ENCODE peak calls at places on chromosomes 2 and 18, in eight cellular contexts. T, B, G, W, P, A, E and Q are unnamed samples.
A peak's percentile ranks its signal among the peaks of the same experiment; 100 is the strongest.

GRCh38 chr18:46899274-46899948 is 17.9 kb downstream of the PIAS2 start:
- DNase-seq in T (no peak), B (no peak), G (no peak), W (no peak), P (no peak), A (no peak), E (no peak), Q (no peak)

GRCh38 chr2:116732322-116732721 is 1082.2 kb upstream of the DDX18 start:
- DNase-seq in T (no peak), B (no peak), G (no peak), W (no peak), P (no peak), A (no peak), E (no peak), Q (no peak)

GRCh38 chr2:44547713-44548112 is 186.0 kb downstream of the CAMKMT start:
- DNase-seq in T (no peak), B (no peak), G (no peak), W (no peak), P (no peak), A (no peak), E (no peak), Q (no peak)

GRCh38 chr2:238305965-238306679 is 14.2 kb upstream of the TRAF3IP1 start:
- DNase-seq in T (no peak), B (no peak), G (no peak), W (no peak), P (no peak), A (no peak), E (no peak), Q (no peak)

GRCh38 chr2:5987117-5987787 is 295.1 kb downstream of the SOX11 start:
- DNase-seq in T (no peak), B (no peak), G (no peak), W (no peak), P (no peak), A (no peak), E (no peak), Q (no peak)

GRCh38 chr2:151716721-151717120 is 17.6 kb downstream of the NEB start:
- DNase-seq in T (no peak), B (no peak), G (peak; percentile 10), W (no peak), P (no peak), A (no peak), E (no peak), Q (no peak)

GRCh38 chr2:47274054-47274779 is 119.1 kb upstream of the STPG4 start:
- DNase-seq in T (no peak), B (no peak), G (peak; percentile 69), W (no peak), P (no peak), A (no peak), E (no peak), Q (no peak)

GRCh38 chr2:100246163-100247145 is 75.8 kb downstream of the LONRF2 start:
- DNase-seq in T (no peak), B (no peak), G (no peak), W (no peak), P (no peak), A (no peak), E (no peak), Q (peak; percentile 7)